ENCODE peak calls at places on chromosomes 6 and 20, in six cellular contexts. J, A, K, D, I and F are unnamed samples.

GRCh38 chr20:10985536-10985935 is 311.7 kb upstream of the JAG1 start:
- DNase-seq in K (no peak), J (no peak), A (peak; percentile 82), I (no peak), D (no peak), F (no peak)

GRCh38 chr20:18904624-18905023 is 91.0 kb downstream of the SCP2D1 start:
- DNase-seq in K (no peak), A (no peak), I (peak; percentile 6), D (no peak), J (peak; percentile 18), F (no peak)

GRCh38 chr6:146871613-146872465 is 273.1 kb downstream of the ADGB start:
- DNase-seq in D (no peak), A (peak; percentile 68), I (no peak), K (no peak), J (no peak), F (no peak)

GRCh38 chr6:35603326-35604202 is 85.2 kb downstream of the FKBP5 start:
- DNase-seq in K (no peak), I (no peak), A (peak; percentile 43), J (no peak), D (no peak), F (no peak)

GRCh38 chr6:134170844-134171243 is 118.4 kb upstream of the SLC2A12 start:
- DNase-seq in J (peak; percentile 10), A (peak; percentile 44), D (peak; percentile 38), I (peak; percentile 87), K (no peak), F (no peak)

GRCh38 chr6:116467096-116467495 is 5.9 kb downstream of the CALHM6 start:
- DNase-seq in A (no peak), J (no peak), I (no peak), K (no peak), D (no peak), F (no peak)

GRCh38 chr6:150930816-150931215 is 65.3 kb downstream of the MTHFD1L start:
- DNase-seq in D (no peak), I (no peak), A (peak; percentile 55), K (peak; percentile 62), J (no peak), F (no peak)

GRCh38 chr6:18601515-18602035 is 214.4 kb downstream of the RNF144B start:
- DNase-seq in K (no peak), A (no peak), D (no peak), I (no peak), J (no peak), F (no peak)

GRCh38 chr6:10720229-10720959 is 2.5 kb upstream of the TMEM14C start:
- DNase-seq in A (peak; percentile 22), I (no peak), K (no peak), J (no peak), D (no peak), F (peak; percentile 58)

GRCh38 chr20:49385471-49385870 is 97.0 kb downstream of the KCNB1 start:
- DNase-seq in A (peak; percentile 22), J (peak; percentile 71), K (peak; percentile 33), D (no peak), I (no peak), F (no peak)

GRCh38 chr6:84762220-84762940 is 2.0 kb downstream of the TBX18 start:
- DNase-seq in D (no peak), A (peak; percentile 66), J (peak; percentile 49), K (peak; percentile 53), I (peak; percentile 66), F (peak; percentile 65)

GRCh38 chr6:8549381-8549780 is 114.0 kb upstream of the SLC35B3 start:
- DNase-seq in I (no peak), K (no peak), A (no peak), J (no peak), D (no peak), F (no peak)

GRCh38 chr20:1336699-1337387 is 7.9 kb upstream of the SDCBP2 start:
- DNase-seq in J (no peak), A (peak; percentile 35), I (no peak), K (no peak), D (peak; percentile 25), F (peak; percentile 84)

GRCh38 chr6:166786704-166787293 is 159.7 kb upstream of the RPS6KA2 start:
- DNase-seq in A (peak; percentile 67), J (peak; percentile 82), K (peak; percentile 62), D (no peak), I (peak; percentile 43), F (no peak)

GRCh38 chr20:38291582-38291918 is 12.4 kb upstream of the BPI start:
- DNase-seq in J (no peak), D (no peak), I (no peak), A (no peak), K (no peak), F (no peak)

GRCh38 chr20:38291961-38292360 is 12.0 kb upstream of the BPI start:
- DNase-seq in K (no peak), D (no peak), J (no peak), I (no peak), A (no peak), F (no peak)

GRCh38 chr20:38293490-38294333 is 10.2 kb upstream of the BPI start:
- DNase-seq in A (no peak), I (no peak), J (peak; percentile 65), K (no peak), D (no peak), F (no peak)

GRCh38 chr20:38294334-38294592 is 9.7 kb upstream of the BPI start:
- DNase-seq in J (no peak), K (no peak), D (no peak), A (no peak), I (no peak), F (peak; percentile 40)

DNA sequence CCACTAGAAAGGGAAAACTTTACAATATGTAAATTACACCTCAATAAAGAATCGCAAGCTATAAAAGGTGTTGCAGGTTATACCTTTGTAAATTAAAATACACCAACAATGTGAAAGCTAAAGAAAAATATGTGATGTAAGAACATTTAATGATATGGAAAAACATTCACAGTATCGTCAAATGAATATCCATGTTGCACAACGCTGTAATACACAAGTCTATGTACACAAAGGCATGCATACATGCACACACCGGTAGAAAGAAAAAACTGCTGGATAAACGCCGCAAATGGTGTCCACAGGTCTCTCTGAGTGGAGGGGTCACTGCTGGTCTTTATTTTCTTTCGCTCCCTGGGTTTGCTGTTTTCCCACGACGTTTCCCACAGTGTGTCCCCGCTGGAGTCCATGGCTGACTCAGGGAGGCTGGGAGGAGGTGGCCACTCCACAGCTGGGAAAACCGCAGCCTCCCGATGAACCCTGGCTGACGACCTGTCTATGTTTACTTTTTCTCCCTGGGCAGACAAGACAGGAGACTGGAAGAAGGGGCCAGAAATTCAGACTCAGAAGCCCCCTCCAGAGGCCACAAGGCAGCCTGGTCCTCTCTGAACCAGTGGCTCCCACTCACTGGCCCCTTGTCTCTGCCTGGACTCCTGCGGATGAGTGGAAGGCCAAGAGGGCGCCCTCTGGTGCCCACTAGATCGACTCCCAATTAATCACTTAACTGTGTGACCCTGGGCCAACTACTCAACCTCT is 13.0 kb upstream of the BPI start:
- DNase-seq in J (peak; percentile 77), A (peak; percentile 98), D (no peak), I (peak; percentile 68), K (no peak), F (no peak)
- TF ChIP-seq CTCF in J (peak; percentile 65), A (peak; percentile 73), D (no peak), I (peak; percentile 52), K (peak; percentile 71), F (no peak)

DNA sequence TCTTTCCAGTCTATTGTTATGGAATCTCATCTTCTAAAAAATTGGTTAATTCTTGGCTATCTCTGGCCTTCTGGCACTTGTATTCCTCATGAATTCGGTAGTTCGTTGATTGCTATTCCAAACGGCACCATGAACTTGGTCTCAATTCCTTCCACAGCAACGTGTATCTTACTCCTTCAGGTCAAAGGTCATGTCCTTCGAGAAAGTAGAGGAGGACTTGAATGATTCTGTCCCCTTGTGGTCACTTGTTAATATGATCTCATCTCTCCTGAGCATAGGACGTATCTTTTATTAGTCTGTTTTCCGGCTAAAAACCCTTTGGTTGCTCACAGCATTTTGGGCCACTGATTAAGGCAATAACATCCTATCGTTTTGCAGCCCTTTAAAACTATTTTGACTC is 9.4 kb downstream of the TLDC2 start:
- DNase-seq in J (peak; percentile 28), I (no peak), D (no peak), A (no peak), K (no peak), F (no peak)
- TF ChIP-seq CTCF in J (peak; percentile 22), I (peak; percentile 28), D (no peak), A (no peak), K (peak; percentile 43), F (no peak)

GRCh38 chr6:131382646-131383045 is 190.4 kb upstream of the ARG1 start:
- DNase-seq in D (no peak), A (no peak), I (no peak), K (no peak), J (no peak), F (no peak)

GRCh38 chr6:131383421-131384411 is 189.3 kb upstream of the ARG1 start:
- DNase-seq in I (peak; percentile 22), J (peak; percentile 16), D (no peak), K (no peak), A (no peak), F (no peak)

GRCh38 chr6:131390322-131390721 is 182.7 kb upstream of the ARG1 start:
- DNase-seq in A (no peak), J (no peak), I (no peak), D (no peak), K (no peak), F (no peak)

GRCh38 chr6:131393433-131393832 is 179.6 kb upstream of the ARG1 start:
- DNase-seq in I (no peak), D (no peak), J (no peak), A (no peak), K (no peak), F (no peak)

GRCh38 chr6:131387706-131388455 is 185.1 kb upstream of the ARG1 start:
- DNase-seq in I (no peak), K (no peak), A (no peak), J (no peak), D (no peak), F (no peak)
- TF ChIP-seq CTCF in I (no peak), K (no peak), A (no peak), J (no peak), D (no peak), F (no peak)

GRCh38 chr20:25248501-25249172 is 752 bp downstream of the PYGB start:
- DNase-seq in A (peak; percentile 32), J (peak; percentile 79), K (peak; percentile 23), D (no peak), I (peak; percentile 2), F (no peak)

GRCh38 chr20:25245461-25245860 is 2.4 kb upstream of the PYGB start:
- DNase-seq in D (no peak), A (no peak), J (no peak), K (no peak), I (peak; percentile 66), F (no peak)

GRCh38 chr20:25246182-25246943 is 1.5 kb upstream of the PYGB start:
- DNase-seq in K (no peak), D (no peak), J (no peak), A (no peak), I (no peak), F (no peak)

GRCh38 chr20:25247666-25248500 is at the start of gene PYGB:
- DNase-seq in D (peak; percentile 64), K (peak; percentile 80), I (peak; percentile 81), A (peak; percentile 87), J (peak; percentile 93), F (peak; percentile 95)

DNA sequence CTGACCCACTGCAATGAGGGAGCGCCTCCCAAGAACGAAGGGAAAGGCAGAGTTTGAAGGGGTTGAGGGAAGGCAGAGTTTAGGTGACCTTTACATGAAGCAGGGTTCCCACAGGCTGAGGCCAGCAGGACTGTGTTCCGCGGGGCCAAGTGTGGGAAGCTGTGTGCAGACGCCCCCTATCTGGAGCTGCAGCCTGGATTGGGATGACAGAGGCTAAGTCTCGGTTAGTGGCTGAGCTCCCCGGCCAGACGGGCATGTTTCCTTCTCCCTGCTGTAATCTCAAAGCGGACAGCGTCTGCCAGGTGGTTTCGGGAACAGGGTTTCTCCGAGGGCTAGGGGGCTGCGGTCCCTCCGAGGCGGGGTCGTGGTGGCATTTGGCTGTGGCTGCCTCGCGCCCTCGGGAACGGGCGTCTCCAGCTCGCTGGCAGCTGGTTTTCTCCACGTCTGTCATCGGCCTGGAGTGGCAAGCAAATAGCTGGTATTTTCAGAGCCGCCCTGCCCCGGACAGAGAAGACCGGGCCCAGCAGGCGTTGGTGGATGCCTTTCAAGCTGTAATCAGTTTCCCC is 702 bp upstream of the PYGB start:
- DNase-seq in D (peak; percentile 44), I (peak; percentile 88), A (peak; percentile 74), K (peak; percentile 50), J (peak; percentile 77), F (no peak)
- TF ChIP-seq CTCF in D (no peak), I (peak; percentile 90), A (peak; percentile 76), K (peak; percentile 72), J (peak; percentile 56), F (peak; percentile 39)